ENCODE peak calls at places on chromosomes 1 and 21, in six cellular contexts. L is K562, R is HCT116, Y is GM12878, W is HepG2, Q is H1. Z is an unnamed sample.

GRCh38 chr1:169694304-169694703 is 17.1 kb downstream of the SELL start:
- DNase-seq in W (no peak), L (no peak), R (no peak), Q (no peak), Y (no peak), Z (peak; percentile 16)

GRCh38 chr1:169003864-169004516 is 102.5 kb upstream of the ATP1B1 start:
- DNase-seq in Q (no peak), L (no peak), R (no peak), W (no peak), Y (no peak), Z (peak; percentile 69)

GRCh38 chr1:203320546-203321272 is 15.4 kb downstream of the BTG2 start:
- DNase-seq in L (peak; percentile 60), R (no peak), Y (no peak), Q (no peak), W (no peak), Z (peak; percentile 94)

GRCh38 chr21:35163381-35163780 is 114.3 kb upstream of the RUNX1 start:
- DNase-seq in L (no peak), Y (no peak), R (no peak), W (no peak), Q (no peak), Z (no peak)

GRCh38 chr1:31577515-31578191 is 1.3 kb downstream of the TINAGL1 start:
- DNase-seq in Y (no peak), R (no peak), L (peak; percentile 35), Q (no peak), W (peak; percentile 24), Z (peak; percentile 58)

GRCh38 chr1:107590895-107591622 is 373.9 kb downstream of the VAV3 start:
- DNase-seq in Q (no peak), Y (no peak), W (no peak), R (no peak), L (no peak), Z (no peak)

GRCh38 chr1:144101397-144102050 is 129.7 kb upstream of the FAM72C start:
- DNase-seq in W (no peak), R (no peak), Y (no peak), L (no peak), Q (no peak), Z (peak; percentile 1)

GRCh38 chr1:75630004-75630403 is 19.1 kb upstream of the SLC44A5 start:
- DNase-seq in Y (no peak), R (no peak), Q (no peak), W (no peak), L (no peak), Z (no peak)

GRCh38 chr1:18110968-18111367 is 3.4 kb downstream of the IGSF21 start:
- DNase-seq in W (no peak), Q (no peak), R (no peak), L (peak; percentile 62), Y (no peak), Z (no peak)

GRCh38 chr1:118788372-118788955 is 199.7 kb downstream of the TBX15 start:
- DNase-seq in L (no peak), Q (no peak), W (no peak), R (no peak), Y (no peak), Z (no peak)

GRCh38 chr1:94299627-94300552 is 62.5 kb upstream of the ARHGAP29 start:
- DNase-seq in W (peak; percentile 41), Y (no peak), L (no peak), R (peak; percentile 98), Q (no peak), Z (peak; percentile 88)

GRCh38 chr1:227357229-227358078 is 39.2 kb upstream of the CDC42BPA start:
- DNase-seq in W (peak; percentile 52), Q (peak; percentile 51), R (peak; percentile 68), L (peak; percentile 90), Y (no peak), Z (peak; percentile 96)

GRCh38 chr1:70075751-70076150 is 129.6 kb downstream of the LRRC40 start:
- DNase-seq in W (no peak), L (no peak), Y (no peak), R (no peak), Q (no peak), Z (no peak)

GRCh38 chr1:221845650-221846371 is 103.9 kb upstream of the DUSP10 start:
- DNase-seq in Y (no peak), W (peak; percentile 29), Q (no peak), L (no peak), R (peak; percentile 33), Z (peak; percentile 28)

GRCh38 chr1:205506409-205507196 is 2.1 kb downstream of the CDK18 start:
- DNase-seq in W (no peak), Q (no peak), Y (no peak), R (no peak), L (no peak), Z (no peak)

GRCh38 chr1:205505791-205506190 is 1.3 kb downstream of the CDK18 start:
- DNase-seq in L (no peak), Y (no peak), Q (no peak), W (no peak), R (no peak), Z (no peak)

GRCh38 chr1:205505076-205505729 is 734 bp downstream of the CDK18 start:
- DNase-seq in Q (no peak), R (no peak), W (no peak), L (no peak), Y (no peak), Z (no peak)

GRCh38 chr1:205502992-205503391 is 1.5 kb upstream of the CDK18 start:
- DNase-seq in W (no peak), Y (no peak), R (no peak), Q (no peak), L (no peak), Z (no peak)

GRCh38 chr1:205504311-205505075 is at the start of gene CDK18:
- DNase-seq in Q (peak; percentile 69), Y (no peak), L (no peak), W (peak; percentile 78), R (peak; percentile 73), Z (no peak)
- TF ChIP-seq POLR2A in Q (no peak), Y (no peak), L (no peak), W (peak; percentile 49), R (no peak), Z (no peak)

DNA sequence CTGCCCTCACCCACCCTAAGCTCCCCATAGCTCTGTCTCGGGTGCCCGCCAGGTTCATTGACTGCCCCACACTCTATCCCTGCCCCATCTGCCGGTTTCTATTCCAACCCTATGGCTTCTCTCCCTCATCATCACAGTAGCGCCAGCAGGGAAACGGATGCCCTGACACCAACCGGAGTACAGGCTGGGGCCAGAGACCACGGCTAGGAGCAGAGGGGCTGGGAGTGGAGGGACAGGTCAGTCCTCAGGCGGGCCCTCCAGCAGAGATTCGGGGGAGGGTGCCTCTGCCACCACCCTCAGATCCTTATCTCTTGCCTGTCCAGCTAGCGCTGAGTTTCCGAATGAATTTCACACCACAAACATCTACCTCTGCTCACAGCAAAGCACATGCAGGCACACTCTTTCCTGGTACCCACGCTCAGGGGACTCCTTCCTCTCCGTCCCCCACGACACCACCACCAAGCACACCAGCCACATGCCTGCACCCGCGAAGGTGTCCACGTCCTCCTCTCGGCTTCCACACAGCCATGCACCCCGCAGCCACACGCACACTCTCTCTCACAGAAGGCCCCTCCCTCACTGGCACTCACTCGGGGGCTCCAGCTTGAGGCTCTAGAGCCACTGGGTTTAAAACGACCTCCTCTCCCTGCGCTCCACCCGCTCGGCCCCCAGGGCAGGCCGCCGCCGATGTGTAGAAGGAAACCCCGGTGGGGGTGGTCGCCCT is 7.2 kb downstream of the TAL1 start:
- DNase-seq in R (no peak), Q (no peak), W (no peak), L (no peak), Y (no peak), Z (no peak)
- TF ChIP-seq EZH2 in R (no peak), Q (peak; percentile 86), W (no peak), L (no peak), Y (no peak), Z (no peak)

GRCh38 chr1:235012436-235013210 is 116.0 kb downstream of the TOMM20 start:
- DNase-seq in L (no peak), R (no peak), W (no peak), Q (no peak), Y (no peak), Z (peak; percentile 53)

GRCh38 chr1:235009561-235010306 is 118.9 kb downstream of the TOMM20 start:
- DNase-seq in Q (no peak), Y (no peak), W (no peak), L (no peak), R (no peak), Z (no peak)

GRCh38 chr1:235011599-235012435 is 116.8 kb downstream of the TOMM20 start:
- DNase-seq in L (peak; percentile 75), Q (no peak), Y (peak; percentile 100), R (peak; percentile 81), W (no peak), Z (peak; percentile 64)

GRCh38 chr1:235009074-235009473 is 119.6 kb downstream of the TOMM20 start:
- DNase-seq in W (no peak), L (no peak), Y (peak; percentile 81), R (no peak), Q (no peak), Z (no peak)

GRCh38 chr1:235011064-235011598 is 117.5 kb downstream of the TOMM20 start:
- DNase-seq in L (no peak), W (no peak), Q (no peak), R (no peak), Y (peak; percentile 84), Z (no peak)
- TF ChIP-seq POLR2A in L (no peak), W (no peak), Q (no peak), R (no peak), Y (peak; percentile 13), Z (no peak)

DNA sequence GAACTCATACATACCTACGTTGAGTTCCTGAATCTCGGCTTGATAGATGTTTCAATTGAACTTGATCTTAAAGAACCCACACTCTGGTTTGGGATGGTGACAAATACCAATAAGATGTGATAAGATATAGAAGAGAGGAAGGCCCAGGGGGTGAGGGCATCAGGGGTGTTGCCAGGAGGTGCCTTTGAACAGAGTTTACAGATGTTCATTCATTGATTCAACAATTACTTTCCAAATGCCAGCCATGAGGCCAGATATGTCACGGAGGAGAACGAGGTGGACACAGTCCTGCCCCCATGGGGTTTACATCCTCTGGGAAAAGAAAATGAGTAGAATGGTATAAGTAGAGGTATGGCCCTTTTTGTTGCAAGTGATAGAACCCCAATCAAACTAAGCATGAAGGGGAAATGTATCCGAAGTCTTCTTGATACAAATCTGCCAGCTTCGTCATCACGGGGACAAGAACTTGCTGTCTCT is 659 bp downstream of the LRRC71 start:
- DNase-seq in R (no peak), Q (no peak), Y (no peak), W (no peak), L (no peak), Z (no peak)
- TF ChIP-seq EZH2 in R (no peak), Q (peak; percentile 78), Y (no peak), W (no peak), L (no peak), Z (peak; percentile 68)

DNA sequence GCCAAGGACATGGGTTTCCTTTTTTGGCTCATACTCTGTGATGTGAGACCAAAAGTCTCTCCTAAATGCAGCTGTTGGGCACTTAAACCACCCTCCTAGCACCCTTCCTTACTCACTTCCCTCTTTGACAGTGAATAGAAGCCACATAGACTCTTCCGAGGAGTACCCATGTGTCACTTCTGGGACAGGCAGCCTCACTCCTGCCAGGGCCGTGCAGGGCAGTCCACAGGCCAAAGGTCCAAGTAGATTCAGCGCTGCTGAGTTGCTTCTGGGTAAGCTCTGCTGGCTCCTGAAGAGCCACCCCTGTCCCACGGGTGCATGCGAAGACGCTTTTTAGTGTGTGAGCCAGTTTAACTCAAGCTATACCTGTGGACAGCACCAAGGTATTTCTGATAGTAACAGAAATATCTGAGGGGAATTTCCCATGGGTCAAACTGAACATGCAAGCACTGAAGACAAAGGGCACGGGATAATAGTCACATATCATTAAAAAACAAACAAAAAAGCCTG is 36.8 kb upstream of the BMP8B start:
- DNase-seq in L (no peak), R (no peak), W (no peak), Q (no peak), Y (peak; percentile 69), Z (no peak)
- TF ChIP-seq POLR2A in L (no peak), R (no peak), W (no peak), Q (no peak), Y (no peak), Z (no peak)